ENCODE peak calls at places on chromosomes 12 and 14, in five cellular contexts. W is transverse colon, X is tibial nerve, D is esophagus squamous epithelium, Y is uterus. N is an unnamed sample.

GRCh38 chr12:128133321-128134050 is 133.5 kb upstream of the TMEM132C start:
- DNase-seq in Y (no peak), X (no peak), D (no peak), W (no peak), N (no peak)

GRCh38 chr14:73472182-73473114 is 14.1 kb upstream of the NUMB start:
- DNase-seq in D (no peak), X (no peak), W (no peak), Y (no peak), N (no peak)

GRCh38 chr12:106214576-106214975 is 33.2 kb downstream of the CKAP4 start:
- DNase-seq in W (no peak), X (no peak), Y (no peak), D (no peak), N (no peak)

GRCh38 chr12:77855548-77855947 is 24.9 kb downstream of the NAV3 start:
- DNase-seq in W (no peak), X (no peak), D (no peak), Y (no peak), N (no peak)

GRCh38 chr14:50018236-50019210 is 97.8 kb downstream of the VCPKMT start:
- DNase-seq in Y (peak), X (no peak), D (no peak), W (peak), N (no peak)

GRCh38 chr14:95849761-95850160 is 26.9 kb upstream of the TUNAR start:
- DNase-seq in W (no peak), D (no peak), X (no peak), Y (no peak), N (no peak)

GRCh38 chr12:21552983-21553673 is 27.0 kb downstream of the SPX start:
- DNase-seq in X (no peak), D (no peak), Y (no peak), W (no peak), N (no peak)

GRCh38 chr12:2267624-2268477 is 215.1 kb downstream of the CACNA1C start:
- DNase-seq in X (peak), D (no peak), Y (no peak), W (no peak), N (no peak)

GRCh38 chr12:27013606-27014084 is 539 bp downstream of the TM7SF3 start:
- DNase-seq in W (peak), Y (no peak), D (no peak), X (no peak), N (peak)

GRCh38 chr14:60553855-60554254 is 44.9 kb downstream of the SIX6 start:
- DNase-seq in Y (no peak), X (no peak), W (no peak), D (no peak), N (no peak)

GRCh38 chr14:73188501-73188903 is 48.8 kb upstream of the PAPLN start:
- DNase-seq in X (no peak), W (no peak), Y (no peak), D (no peak), N (no peak)

GRCh38 chr12:123471374-123472068 is 13.6 kb downstream of the SNRNP35 start:
- DNase-seq in D (no peak), W (no peak), Y (no peak), X (no peak), N (no peak)

GRCh38 chr12:113239811-113240331 is 18.6 kb downstream of the TPCN1 start:
- DNase-seq in Y (no peak), X (no peak), W (peak), D (no peak), N (peak)

GRCh38 chr12:41277019-41277770 is 89.1 kb downstream of the PDZRN4 start:
- DNase-seq in X (no peak), Y (no peak), W (no peak), D (no peak), N (no peak)

GRCh38 chr14:91245029-91245428 is 525 bp upstream of the GPR68 start:
- DNase-seq in X (no peak), Y (no peak), D (no peak), W (peak), N (no peak)

GRCh38 chr12:58306266-58306995 is 365.1 kb downstream of the ATP23 start:
- DNase-seq in Y (no peak), X (no peak), D (no peak), W (no peak), N (no peak)

GRCh38 chr14:103073876-103074698 is 9.9 kb upstream of the LBHD2 start:
- DNase-seq in Y (no peak), W (no peak), X (no peak), D (no peak), N (no peak)

GRCh38 chr12:99053599-99054362 is 408.7 kb downstream of the APAF1 start:
- DNase-seq in D (no peak), Y (no peak), W (no peak), X (no peak), N (no peak)

GRCh38 chr14:43765474-43765873 is 741.6 kb downstream of the FSCB start:
- DNase-seq in Y (no peak), X (no peak), D (no peak), W (no peak), N (no peak)
- TF ChIP-seq POLR2A in Y (no peak), X (no peak), D (no peak), W (no peak), N (no peak)

GRCh38 chr14:47332939-47333338 is 342.5 kb downstream of the MDGA2 start:
- DNase-seq in X (no peak), W (no peak), D (no peak), Y (no peak), N (no peak)
- TF ChIP-seq CTCF in X (no peak), W (no peak), D (no peak), Y (no peak), N (no peak)

DNA sequence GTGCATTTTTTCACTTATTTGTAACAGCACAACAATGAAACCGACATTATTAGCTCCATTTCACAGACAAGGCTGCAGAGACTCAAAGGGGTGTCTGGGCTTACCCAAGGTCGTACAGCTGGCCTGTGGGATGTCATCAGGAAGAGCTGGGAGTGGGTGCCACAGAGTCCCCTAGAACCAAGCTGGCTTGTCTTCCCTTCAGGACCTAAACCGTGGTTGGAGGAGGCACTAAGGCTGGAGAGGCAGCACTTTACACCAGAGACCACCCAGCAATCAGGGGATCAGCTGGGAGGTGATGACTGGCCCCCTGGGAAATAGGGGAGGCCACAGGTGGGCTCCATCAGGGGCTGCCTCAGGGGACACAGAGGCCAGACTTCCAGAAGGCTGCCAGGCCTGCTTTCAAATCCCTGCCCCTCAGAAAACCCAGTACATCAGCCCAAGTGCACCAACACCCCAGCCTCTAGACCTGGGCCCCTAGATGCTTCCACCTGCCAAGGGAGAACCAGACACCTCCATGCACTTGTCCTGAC is 28.3 kb downstream of the DIO3 start:
- DNase-seq in D (no peak), Y (no peak), X (no peak), W (no peak), N (no peak)
- H3K4me3 ChIP-seq in D (no peak), Y (no peak), X (no peak), W (no peak), N (no peak)

GRCh38 chr12:7934560-7935463 is 1.2 kb downstream of the SLC2A3 start:
- DNase-seq in Y (no peak), X (no peak), D (no peak), W (no peak), N (no peak)

GRCh38 chr12:7935464-7935772 is 569 bp downstream of the SLC2A3 start:
- DNase-seq in W (no peak), X (no peak), Y (no peak), D (no peak), N (no peak)

GRCh38 chr12:7934153-7934552 is 1.8 kb downstream of the SLC2A3 start:
- DNase-seq in D (no peak), W (no peak), X (no peak), Y (no peak), N (no peak)

GRCh38 chr12:7935773-7936581 is at the start of gene SLC2A3:
- DNase-seq in W (peak), Y (peak), X (peak), D (peak), N (no peak)

DNA sequence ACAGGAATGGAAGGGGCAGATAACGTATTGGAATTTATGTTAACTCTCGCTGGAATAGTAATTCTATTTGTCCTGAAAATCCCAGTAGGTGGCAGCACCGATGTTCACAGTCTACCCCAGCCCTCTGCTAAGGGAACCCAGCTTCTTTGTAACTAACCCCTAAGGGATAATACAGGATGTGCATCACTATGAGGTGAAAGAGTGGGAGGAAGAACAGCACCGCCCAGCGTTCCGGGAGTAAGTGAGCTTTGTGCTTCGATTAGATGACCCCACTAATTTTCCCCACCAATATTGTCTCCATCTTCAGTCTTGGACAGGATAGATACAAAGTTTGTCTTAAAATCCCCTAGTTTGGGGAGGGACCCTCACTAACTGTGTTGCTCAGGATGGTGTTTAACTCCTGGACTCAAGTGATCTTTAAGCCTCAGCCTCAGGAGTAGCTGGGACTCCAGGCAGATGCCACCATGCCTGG is 2.7 kb downstream of the SLC2A3 start:
- DNase-seq in W (peak), D (no peak), Y (peak), X (peak), N (peak)
- TF ChIP-seq POLR2A in W (peak), D (peak), Y (peak), X (peak), N (no peak)

GRCh38 chr14:106346084-106346483 is 819.7 kb downstream of the TMEM121 start:
- DNase-seq in X (no peak), W (no peak), D (no peak), Y (no peak), N (no peak)

GRCh38 chr14:106347291-106347778 is 821.0 kb downstream of the TMEM121 start:
- DNase-seq in D (no peak), Y (no peak), W (no peak), X (no peak), N (no peak)

GRCh38 chr14:106346534-106347290 is 820.3 kb downstream of the TMEM121 start:
- DNase-seq in W (no peak), D (no peak), Y (no peak), X (no peak), N (no peak)

GRCh38 chr14:106347890-106348755 is 821.7 kb downstream of the TMEM121 start:
- DNase-seq in D (no peak), Y (no peak), X (no peak), W (no peak), N (no peak)

GRCh38 chr14:106343636-106344035 is 817.3 kb downstream of the TMEM121 start:
- DNase-seq in W (no peak), D (no peak), X (no peak), Y (no peak), N (peak)
- TF ChIP-seq CTCF in W (no peak), D (no peak), X (no peak), Y (no peak), N (no peak)

GRCh38 chr12:93314177-93314497 is 63.6 kb upstream of the NUDT4 start:
- DNase-seq in Y (no peak), X (no peak), W (no peak), D (no peak), N (no peak)
- H3K4me3 ChIP-seq in Y (no peak), X (no peak), W (no peak), D (no peak), N (no peak)

GRCh38 chr12:100476013-100476751 is 2.5 kb downstream of the NR1H4 start:
- DNase-seq in W (no peak), Y (no peak), X (no peak), D (no peak), N (no peak)

GRCh38 chr12:100473716-100474150 is at the start of gene NR1H4:
- DNase-seq in W (no peak), Y (no peak), X (no peak), D (no peak), N (no peak)

GRCh38 chr12:100472325-100472724 is 1.3 kb upstream of the NR1H4 start:
- DNase-seq in X (no peak), Y (no peak), D (no peak), W (no peak), N (no peak)

GRCh38 chr12:100473050-100473715 is 483 bp upstream of the NR1H4 start:
- DNase-seq in Y (no peak), X (no peak), D (no peak), W (no peak), N (no peak)

DNA sequence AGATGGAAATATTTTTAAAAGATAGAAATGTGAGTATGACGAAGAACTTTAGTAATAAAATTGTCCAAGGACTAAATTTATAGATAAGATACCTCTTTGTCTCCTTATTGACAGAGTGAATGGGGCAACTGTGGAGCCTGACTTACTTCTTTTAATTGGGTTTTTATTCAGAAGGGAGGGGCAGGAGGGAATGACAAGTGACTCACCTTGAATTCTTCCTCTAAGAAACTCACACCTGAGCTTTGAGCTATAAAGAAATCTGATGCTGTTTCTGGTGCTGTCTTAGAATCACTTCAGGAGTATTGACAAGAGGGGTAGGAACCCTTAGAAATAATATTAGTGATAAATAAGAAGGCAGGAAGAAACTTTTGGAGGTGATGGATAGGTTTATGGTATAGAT is 951 bp downstream of the NR1H4 start:
- DNase-seq in W (no peak), X (no peak), Y (no peak), D (no peak), N (no peak)
- TF ChIP-seq POLR2A in W (no peak), X (no peak), Y (no peak), D (no peak), N (no peak)

GRCh38 chr12:25583545-25583944 is 30.5 kb upstream of the LMNTD1 start:
- DNase-seq in Y (peak), W (no peak), D (no peak), X (no peak), N (no peak)
- TF ChIP-seq CTCF in Y (no peak), W (no peak), D (no peak), X (no peak), N (no peak)

GRCh38 chr14:92688434-92689375 is 59.7 kb downstream of the LGMN start:
- DNase-seq in W (peak), X (no peak), D (no peak), Y (no peak), N (no peak)
- H3K4me3 ChIP-seq in W (peak), X (peak), D (peak), Y (no peak), N (no peak)

DNA sequence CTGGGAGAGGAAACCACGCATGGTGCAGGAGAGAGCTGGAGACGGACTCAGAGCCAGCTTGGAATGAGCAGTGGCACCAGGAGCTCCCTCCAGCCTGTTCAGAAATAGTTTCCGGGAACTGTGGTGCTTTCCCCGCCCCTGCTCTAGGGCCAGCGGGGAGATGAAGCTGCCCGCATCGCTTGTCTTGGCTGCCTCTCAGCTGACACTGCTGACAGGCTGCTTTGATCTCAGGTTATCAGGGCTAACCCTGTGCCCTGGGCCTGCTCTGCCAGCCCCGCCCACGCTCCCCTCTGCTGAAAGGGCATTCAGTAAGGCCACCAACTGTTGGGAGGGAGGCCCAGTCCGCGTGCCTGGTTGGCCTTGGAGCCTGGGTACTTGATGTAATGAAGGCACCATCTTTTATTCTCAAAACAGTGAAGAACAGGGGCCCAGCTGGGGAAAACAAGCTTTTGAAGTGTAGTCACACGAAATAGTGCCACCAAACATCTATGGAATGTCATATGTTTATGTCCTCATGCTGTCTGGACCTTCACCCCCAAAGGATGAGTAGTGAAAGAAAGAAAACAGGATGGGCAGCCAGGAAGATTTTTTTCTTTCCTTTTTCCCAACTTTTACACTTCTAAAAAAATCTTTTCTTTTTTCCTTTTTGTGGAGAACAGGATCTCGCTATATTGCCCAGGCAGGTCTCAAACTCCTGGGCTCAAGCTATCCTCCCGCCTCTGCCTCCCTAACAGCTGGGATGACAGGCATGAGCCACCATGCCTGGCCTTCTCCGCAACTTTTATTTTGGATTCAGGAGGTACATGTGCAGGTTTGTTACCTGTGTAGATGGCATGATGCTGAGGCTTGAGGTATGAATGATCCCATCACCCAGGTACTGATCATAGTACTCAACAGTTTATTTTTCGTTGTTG is 115.9 kb upstream of the TBX3 start:
- DNase-seq in X (peak), D (no peak), Y (no peak), W (peak), N (no peak)
- TF ChIP-seq POLR2A in X (no peak), D (no peak), Y (no peak), W (no peak), N (no peak)